ENCODE peak calls at places on chromosomes 1 and 21, in five cellular contexts. D, W, H, I and R are unnamed samples. For H3K4me1, the result is how much of the 10 kb centered on the place peaks cover.

GRCh38 chr1:78619029-78619428 is 1.2 kb upstream of the IFI44L start:
- DNase-seq in D (no peak), W (no peak), H (no peak), I (no peak), R (no peak)

GRCh38 chr1:66331641-66332523 is 202.1 kb upstream of the SGIP1 start:
- DNase-seq in D (peak), W (peak), H (peak), I (peak), R (peak)

GRCh38 chr21:45905196-45905595 is 76.4 kb upstream of the COL6A1 start:
- DNase-seq in D (no peak), W (no peak), H (no peak), I (no peak), R (no peak)

GRCh38 chr1:72606216-72606615 is 323.9 kb upstream of the NEGR1 start:
- DNase-seq in D (no peak), W (no peak), H (no peak), I (peak), R (no peak)

GRCh38 chr1:89566761-89567174 is 42.1 kb downstream of the LRRC8B start:
- DNase-seq in D (no peak), W (no peak), H (peak), I (peak), R (no peak)

GRCh38 chr21:32389337-32390015 is 3.3 kb downstream of the URB1 start:
- DNase-seq in D (no peak), W (no peak), H (no peak), I (no peak), R (no peak)

GRCh38 chr21:35578831-35579470 is 481.4 kb downstream of the SETD4 start:
- DNase-seq in D (no peak), W (no peak), H (peak), I (no peak), R (no peak)

GRCh38 chr1:1230656-1231399 is 973 bp downstream of the SDF4 start:
- DNase-seq in D (no peak), W (no peak), H (peak), I (peak), R (peak)

GRCh38 chr1:14666376-14666775 is 67.9 kb downstream of the KAZN start:
- DNase-seq in D (no peak), W (no peak), H (no peak), I (no peak), R (no peak)

GRCh38 chr1:155320252-155320651 is 442 bp upstream of the RUSC1 start:
- DNase-seq in D (no peak), W (no peak), H (no peak), I (no peak), R (no peak)

GRCh38 chr1:238652346-238652968 is 733.9 kb upstream of the CHRM3 start:
- DNase-seq in D (no peak), W (no peak), H (peak), I (no peak), R (no peak)
- H3K4me1 ChIP-seq in D (under half), W (under half), H (under half), I (under half), R (under half)

DNA sequence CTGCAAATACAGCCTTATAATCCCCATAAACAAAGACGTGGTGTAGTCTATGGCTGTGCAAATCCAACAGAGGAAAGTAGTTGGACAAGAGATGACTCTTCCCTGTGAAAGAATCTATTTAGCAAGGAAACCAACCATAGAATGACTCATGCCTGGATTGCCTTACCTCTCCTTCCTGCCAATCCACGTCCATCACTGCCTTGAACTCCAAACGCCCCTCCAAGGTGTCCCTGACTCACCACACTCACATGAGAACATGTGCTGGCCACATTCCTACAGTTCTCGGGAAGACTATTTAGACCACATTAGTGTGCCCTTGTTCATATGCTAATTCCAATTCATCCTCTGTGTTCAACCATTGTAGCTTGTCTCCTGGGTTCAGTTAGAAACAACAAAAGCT is 157.3 kb downstream of the SLC30A10 start:
- DNase-seq in D (no peak), W (no peak), H (peak), I (peak), R (peak)
- H3K27ac ChIP-seq in D (no peak), W (no peak), H (no peak), I (no peak), R (no peak)

DNA sequence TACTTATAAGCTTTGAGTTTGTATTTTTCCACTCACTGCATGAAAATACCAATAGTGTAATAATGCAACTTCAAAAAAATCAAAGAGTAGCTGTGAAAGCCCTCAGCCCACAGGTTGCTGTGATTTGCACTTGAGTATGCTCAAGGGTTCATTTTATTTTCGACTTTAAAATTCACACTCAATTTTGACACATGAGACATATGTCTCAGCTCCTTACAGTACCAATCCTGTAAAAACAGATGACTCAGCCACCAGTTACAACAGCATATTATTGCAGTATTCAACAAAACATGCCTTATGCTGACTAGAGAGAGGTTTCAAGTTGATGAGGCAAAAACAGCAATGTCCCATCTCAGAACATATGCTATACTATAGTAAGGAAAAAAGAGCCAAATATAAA is 66.1 kb downstream of the CYYR1 start:
- DNase-seq in D (no peak), W (no peak), H (peak), I (no peak), R (no peak)
- H3K4me1 ChIP-seq in D (under half), W (under half), H (under half), I (under half), R (under half)

GRCh38 chr1:125087691-125088090 is 3902.9 kb downstream of the SRGAP2C start:
- DNase-seq in D (no peak), W (no peak), H (no peak), I (no peak), R (no peak)
- H3K27ac ChIP-seq in D (no peak), W (no peak), H (no peak), I (no peak), R (no peak)

GRCh38 chr1:93708734-93709481 is 27.3 kb upstream of the BCAR3 start:
- DNase-seq in D (peak), W (no peak), H (no peak), I (peak), R (no peak)

GRCh38 chr1:93707956-93708355 is 26.3 kb upstream of the BCAR3 start:
- DNase-seq in D (no peak), W (no peak), H (no peak), I (no peak), R (no peak)

GRCh38 chr1:93703649-93704048 is 22.0 kb upstream of the BCAR3 start:
- DNase-seq in D (no peak), W (no peak), H (no peak), I (no peak), R (no peak)

GRCh38 chr1:93704063-93704462 is 22.4 kb upstream of the BCAR3 start:
- DNase-seq in D (no peak), W (no peak), H (no peak), I (no peak), R (no peak)

GRCh38 chr1:93705897-93706500 is 24.4 kb upstream of the BCAR3 start:
- DNase-seq in D (no peak), W (no peak), H (no peak), I (peak), R (no peak)
- H3K4me1 ChIP-seq in D (under half), W (under half), H (under half), I (under half), R (half or more)